ENCODE peak calls at places on chromosomes 12 and 14, in ten cellular contexts. P is choroid plexus epithelial cell, D is uterus, X is AG09309, Q is fibroblast of the aortic adventitia, K is astrocyte of the spinal cord, V is heart right ventricle, B is tibial artery, L is ascending aorta, E is GM12865. H is an unnamed sample.
A peak's percentile ranks its signal among the peaks of the same experiment; 100 is the strongest.

GRCh38 chr12:88578274-88578673 is 2.0 kb downstream of the KITLG start:
- DNase-seq in P (peak; percentile 26), D (no peak), X (no peak), Q (no peak), K (peak; percentile 48), V (no peak), B (no peak), L (no peak), E (no peak), H (no peak)

GRCh38 chr14:104563742-104564615 is 15.6 kb upstream of the C14orf180 start:
- DNase-seq in P (peak; percentile 66), D (peak; percentile 51), X (no peak), Q (peak; percentile 17), K (peak; percentile 22), V (peak; percentile 77), B (peak; percentile 65), L (no peak), E (peak; percentile 55), H (peak; percentile 33)

GRCh38 chr14:95903616-95904107 is 27.0 kb downstream of the TUNAR start:
- DNase-seq in P (no peak), D (no peak), X (no peak), Q (no peak), K (no peak), V (no peak), B (no peak), L (no peak), E (no peak), H (no peak)

GRCh38 chr14:52268191-52269061 is 928 bp downstream of the PTGDR start:
- DNase-seq in P (peak; percentile 27), D (no peak), X (no peak), Q (peak; percentile 54), K (peak; percentile 34), V (peak; percentile 17), B (no peak), L (no peak), E (no peak), H (peak; percentile 5)

GRCh38 chr14:31457665-31458659 is 656 bp upstream of the DTD2 start:
- DNase-seq in P (peak; percentile 57), D (no peak), X (no peak), Q (no peak), K (no peak), V (no peak), B (no peak), L (no peak), E (no peak), H (no peak)

GRCh38 chr12:69262264-69262974 is 23.1 kb downstream of the CPSF6 start:
- DNase-seq in P (no peak), D (no peak), X (no peak), Q (no peak), K (no peak), V (no peak), B (no peak), L (no peak), E (no peak), H (no peak)

GRCh38 chr12:132439333-132439904 is 50.5 kb upstream of the FBRSL1 start:
- DNase-seq in P (no peak), D (no peak), X (no peak), Q (no peak), K (no peak), V (no peak), B (no peak), L (no peak), E (no peak), H (no peak)

GRCh38 chr14:45150386-45150890 is 14.7 kb downstream of the FANCM start:
- DNase-seq in P (no peak), D (no peak), X (no peak), Q (no peak), K (no peak), V (no peak), B (no peak), L (no peak), E (no peak), H (no peak)

GRCh38 chr14:21072102-21072501 is 2.0 kb downstream of the ARHGEF40 start:
- DNase-seq in P (peak; percentile 82), D (no peak), X (no peak), Q (peak; percentile 95), K (peak; percentile 83), V (no peak), B (peak; percentile 64), L (no peak), E (no peak), H (peak; percentile 86)

GRCh38 chr14:55240526-55241178 is 30.6 kb upstream of the FBXO34 start:
- DNase-seq in P (peak; percentile 57), D (no peak), X (peak; percentile 2), Q (peak; percentile 31), K (peak; percentile 14), V (peak; percentile 18), B (no peak), L (no peak), E (no peak), H (peak; percentile 54)

GRCh38 chr12:113655919-113656318 is 184.2 kb upstream of the LHX5 start:
- DNase-seq in P (no peak), D (no peak), X (no peak), Q (no peak), K (no peak), V (no peak), B (no peak), L (no peak), E (no peak), H (no peak)

GRCh38 chr12:114935658-114936057 is 251.7 kb upstream of the TBX3 start:
- DNase-seq in P (no peak), D (no peak), X (no peak), Q (no peak), K (no peak), V (no peak), B (no peak), L (no peak), E (peak; percentile 6), H (no peak)
- TF ChIP-seq CTCF in P (peak; percentile 39), D (no peak), X (peak; percentile 20), Q (no peak), K (peak; percentile 25), V (peak; percentile 22), B (no peak), L (no peak), E (peak; percentile 11), H (peak; percentile 8)

DNA sequence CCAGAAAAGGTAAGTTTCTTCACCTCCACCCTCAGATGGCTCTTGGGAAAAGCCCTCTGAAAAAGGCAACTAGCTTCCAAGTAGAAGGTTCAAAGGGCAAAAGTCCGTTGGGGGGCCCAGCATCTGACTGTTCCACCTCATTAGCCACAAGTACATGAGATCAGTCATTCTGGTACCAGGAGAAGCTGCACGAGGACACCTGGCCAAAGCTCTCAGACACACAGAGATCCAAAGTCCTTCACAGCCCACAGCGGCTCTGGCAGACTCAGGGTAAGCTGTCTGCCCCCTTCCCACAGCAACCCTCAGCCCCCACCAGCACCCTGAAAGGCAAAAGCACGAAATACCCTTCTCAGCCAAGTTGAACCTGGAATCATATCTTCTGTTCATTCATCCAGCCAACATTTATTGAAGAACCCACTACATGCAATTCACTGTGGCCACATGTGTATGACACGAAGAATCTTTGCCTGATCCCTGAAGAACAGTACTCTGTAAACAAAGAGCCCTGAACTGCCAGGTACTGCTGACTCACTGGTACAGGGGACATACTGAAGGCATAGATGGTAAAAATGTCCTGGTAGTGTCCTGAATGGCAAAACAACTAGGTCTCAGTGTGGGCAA is 19.0 kb downstream of the SLC7A7 start:
- DNase-seq in P (no peak), D (no peak), X (no peak), Q (no peak), K (no peak), V (no peak), B (no peak), L (no peak), E (peak; percentile 86), H (no peak)
- H3K4me3 ChIP-seq in P (no peak overlapping the region), D (no peak overlapping the region), X (no peak overlapping the region), Q (no peak overlapping the region), K (no peak overlapping the region), V (no peak overlapping the region), B (no peak overlapping the region), L (no peak overlapping the region), E (no peak overlapping the region), H (no peak overlapping the region)

GRCh38 chr14:72704507-72704906 is 189.4 kb downstream of the DPF3 start:
- DNase-seq in P (no peak), D (no peak), X (no peak), Q (no peak), K (no peak), V (no peak), B (no peak), L (no peak), E (no peak), H (peak; percentile 27)

GRCh38 chr14:72710212-72710611 is 183.7 kb downstream of the DPF3 start:
- DNase-seq in P (no peak), D (no peak), X (peak; percentile 17), Q (peak; percentile 92), K (peak; percentile 34), V (no peak), B (no peak), L (no peak), E (no peak), H (peak; percentile 69)

GRCh38 chr14:72706485-72706884 is 187.4 kb downstream of the DPF3 start:
- DNase-seq in P (no peak), D (no peak), X (no peak), Q (no peak), K (no peak), V (no peak), B (no peak), L (no peak), E (no peak), H (no peak)

GRCh38 chr14:72711936-72712335 is 182.0 kb downstream of the DPF3 start:
- DNase-seq in P (no peak), D (no peak), X (no peak), Q (no peak), K (no peak), V (no peak), B (no peak), L (no peak), E (no peak), H (no peak)

GRCh38 chr14:72708708-72709475 is 185.0 kb downstream of the DPF3 start:
- DNase-seq in P (no peak), D (no peak), X (no peak), Q (no peak), K (no peak), V (no peak), B (no peak), L (no peak), E (no peak), H (no peak)
- TF ChIP-seq CTCF in P (no peak), D (no peak), X (no peak), Q (no peak), K (no peak), V (no peak), B (no peak), L (no peak), E (no peak), H (no peak)

DNA sequence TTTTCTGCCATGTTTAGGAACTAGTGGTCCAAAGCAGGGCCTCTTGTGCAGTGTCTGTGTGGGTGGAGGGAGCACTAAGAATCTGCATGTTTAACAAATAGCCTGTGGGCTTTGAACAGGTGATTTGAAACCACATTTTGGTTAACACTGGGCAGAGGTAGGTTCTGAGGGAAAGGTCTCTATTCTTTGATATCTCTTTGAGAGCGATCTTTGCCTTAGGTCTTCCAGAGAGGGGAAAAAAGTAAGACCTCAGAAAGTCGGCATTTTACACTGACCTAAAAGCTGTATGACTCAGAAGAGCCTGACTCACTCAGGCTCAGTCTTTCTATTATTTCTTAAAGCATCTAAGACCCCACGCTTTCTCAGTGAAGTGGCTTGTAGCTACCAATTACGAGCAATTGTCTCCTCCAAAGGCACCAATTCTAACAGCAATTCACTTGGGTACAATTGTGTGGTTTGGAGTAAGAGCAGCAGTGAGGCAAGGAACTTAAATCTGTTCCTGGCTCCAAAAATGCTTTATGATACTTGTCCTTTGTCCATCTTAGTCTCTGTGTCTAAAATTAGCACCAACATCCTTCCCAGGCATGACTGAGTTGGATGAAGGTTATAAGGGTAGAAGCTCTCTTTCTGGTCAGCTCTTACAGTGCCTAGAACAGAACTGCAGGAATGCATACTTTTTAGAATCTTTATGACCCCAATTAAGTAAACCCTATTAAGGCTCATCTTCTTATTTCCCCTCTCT is 8.8 kb downstream of the EIF2B2 start:
- DNase-seq in P (peak; percentile 79), D (no peak), X (peak; percentile 21), Q (peak; percentile 72), K (peak; percentile 87), V (no peak), B (no peak), L (no peak), E (no peak), H (peak; percentile 69)
- H3K4me3 ChIP-seq in P (no peak overlapping the region), D (no peak overlapping the region), X (no peak overlapping the region), Q (no peak overlapping the region), K (no peak overlapping the region), V (no peak overlapping the region), B (no peak overlapping the region), L (no peak overlapping the region), E (no peak overlapping the region), H (no peak overlapping the region)

H was measured in AG10803.